ENCODE peak calls at places on chromosomes 1 and 21, in ten cellular contexts. I is osteoblast; B is fibroblast of lung; U is AG04450; R is ascending aorta; V is colonic mucosa; C is CD8-positive, alpha-beta T cell; Y is esophagus muscularis mucosa; A is adrenal gland; Q is uterus. T is an unnamed sample.

GRCh38 chr1:94862718-94863117 is 42.6 kb downstream of the SLC44A3 start:
- DNase-seq in Q (no peak), C (no peak), I (no peak), V (no peak), R (no peak), Y (no peak), U (no peak), B (no peak), A (no peak), T (no peak)

GRCh38 chr1:67053785-67054759 is at the start of gene SLC35D1:
- DNase-seq in R (peak; percentile 11), A (peak; percentile 69), C (peak; percentile 85), I (peak; percentile 92), Q (peak; percentile 61), V (peak; percentile 90), B (peak; percentile 63), U (no peak), Y (no peak), T (no peak)

GRCh38 chr1:66831529-66832239 is 30.6 kb upstream of the INSL5 start:
- DNase-seq in B (no peak), Y (no peak), R (no peak), A (no peak), I (no peak), V (no peak), U (no peak), C (no peak), Q (no peak), T (no peak)

GRCh38 chr1:239943761-239944160 is 147.9 kb upstream of the FMN2 start:
- DNase-seq in Y (peak; percentile 45), U (no peak), I (no peak), B (no peak), R (no peak), A (no peak), Q (no peak), V (no peak), C (no peak), T (no peak)

GRCh38 chr1:79161077-79161476 is 154.5 kb upstream of the ADGRL4 start:
- DNase-seq in Y (no peak), V (no peak), C (no peak), Q (no peak), I (no peak), A (no peak), R (no peak), B (peak; percentile 54), U (peak; percentile 23), T (no peak)

GRCh38 chr1:112575154-112575804 is 43.7 kb downstream of the ST7L start:
- DNase-seq in R (no peak), Q (no peak), U (peak; percentile 83), C (no peak), I (peak; percentile 47), V (no peak), A (peak; percentile 55), B (peak; percentile 97), Y (no peak), T (no peak)

GRCh38 chr1:209585672-209586071 is 2.2 kb downstream of the CAMK1G start:
- DNase-seq in Q (no peak), U (no peak), Y (no peak), R (no peak), C (no peak), A (peak; percentile 58), I (peak; percentile 60), B (peak; percentile 46), V (peak; percentile 23), T (no peak)

GRCh38 chr1:6261615-6261995 is 707 bp upstream of the GPR153 start:
- DNase-seq in U (no peak), R (no peak), V (no peak), C (no peak), Q (no peak), I (no peak), A (no peak), Y (no peak), B (no peak), T (no peak)

GRCh38 chr1:168627370-168627769 is 51.0 kb downstream of the XCL1 start:
- DNase-seq in Q (no peak), Y (no peak), A (no peak), R (no peak), U (no peak), C (no peak), V (no peak), B (no peak), I (no peak), T (peak; percentile 66)

GRCh38 chr1:1068374-1069060 is 5.6 kb downstream of the RNF223 start:
- DNase-seq in I (no peak), C (peak; percentile 76), A (no peak), U (no peak), R (no peak), B (no peak), Y (no peak), Q (no peak), V (peak; percentile 87), T (peak; percentile 52)

GRCh38 chr1:1066403-1067283 is 7.5 kb downstream of the RNF223 start:
- DNase-seq in V (no peak), C (peak; percentile 38), A (no peak), U (no peak), I (peak; percentile 98), Q (no peak), B (no peak), Y (no peak), R (no peak), T (no peak)

GRCh38 chr1:1069061-1069710 is 4.9 kb downstream of the RNF223 start:
- DNase-seq in Y (no peak), C (peak; percentile 89), R (no peak), V (peak; percentile 90), B (peak; percentile 42), U (no peak), I (peak; percentile 97), Q (peak; percentile 32), A (peak; percentile 70), T (peak; percentile 83)

GRCh38 chr1:1067284-1068076 is 6.6 kb downstream of the RNF223 start:
- DNase-seq in B (no peak), C (peak; percentile 24), V (no peak), U (no peak), A (no peak), R (no peak), Q (no peak), I (no peak), Y (no peak), T (no peak)

GRCh38 chr1:1068077-1068373 is 6.1 kb downstream of the RNF223 start:
- DNase-seq in B (no peak), R (no peak), V (no peak), Y (no peak), I (no peak), U (no peak), Q (no peak), C (peak; percentile 20), A (no peak), T (no peak)
- H3K4me3 ChIP-seq in B (no peak overlapping the region), R (no peak overlapping the region), V (peak overlapping the region; percentile 38), Y (peak overlapping the region; percentile 53), I (no peak overlapping the region), U (no peak overlapping the region), Q (no peak overlapping the region), C (peak overlapping the region; percentile 52), A (no peak overlapping the region), T (peak overlapping the region; percentile 83)

GRCh38 chr1:62783736-62784508 is at the start of gene ATG4C:
- DNase-seq in Q (peak; percentile 97), Y (peak; percentile 99), A (peak; percentile 97), B (peak; percentile 99), C (peak; percentile 96), R (peak; percentile 90), I (peak; percentile 95), V (peak; percentile 98), U (peak; percentile 94), T (peak; percentile 98)
- TF ChIP-seq CTCF in Q (no peak), Y (no peak), A (peak; percentile 18), B (no peak), C (no peak), R (no peak), I (no peak), V (peak; percentile 12), U (peak; percentile 1), T (no peak)

GRCh38 chr21:46295996-46296752 is 10.0 kb downstream of the YBEY start:
- DNase-seq in B (peak; percentile 76), Y (peak; percentile 97), I (peak; percentile 90), U (no peak), V (peak; percentile 76), A (peak; percentile 62), Q (peak; percentile 80), C (peak; percentile 53), R (no peak), T (no peak)

GRCh38 chr21:46299167-46299566 is 13.0 kb downstream of the YBEY start:
- DNase-seq in I (no peak), V (no peak), B (no peak), C (no peak), Y (no peak), R (no peak), U (no peak), Q (no peak), A (no peak), T (no peak)

GRCh38 chr21:46298083-46298412 is 11.9 kb downstream of the YBEY start:
- DNase-seq in V (no peak), R (no peak), A (no peak), U (no peak), Q (no peak), Y (no peak), I (no peak), B (peak; percentile 36), C (no peak), T (no peak)

GRCh38 chr21:46295177-46295711 is 9.1 kb downstream of the YBEY start:
- DNase-seq in I (peak; percentile 62), Y (no peak), C (no peak), V (no peak), R (no peak), A (no peak), B (peak; percentile 24), Q (no peak), U (peak; percentile 29), T (no peak)

GRCh38 chr21:46297311-46298082 is 11.4 kb downstream of the YBEY start:
- DNase-seq in R (no peak), U (no peak), I (peak; percentile 75), A (no peak), Y (no peak), Q (no peak), C (no peak), V (peak; percentile 34), B (peak; percentile 25), T (no peak)
- H3K4me3 ChIP-seq in R (peak overlapping the region; percentile 61), U (peak overlapping the region; percentile 32), I (peak overlapping the region; percentile 68), A (no peak overlapping the region), Y (peak overlapping the region; percentile 46), Q (peak overlapping the region; percentile 36), C (peak overlapping the region; percentile 45), V (peak overlapping the region; percentile 36), B (peak overlapping the region; percentile 41), T (no peak overlapping the region)

GRCh38 chr1:40722622-40723021 is 31.1 kb downstream of the NFYC start:
- DNase-seq in R (no peak), I (no peak), Q (no peak), Y (no peak), B (no peak), U (no peak), C (no peak), A (no peak), V (no peak), T (no peak)
- TF ChIP-seq CTCF in R (no peak), I (no peak), Q (no peak), Y (no peak), B (no peak), U (no peak), C (no peak), A (no peak), V (no peak), T (no peak)

GRCh38 chr1:13732971-13733667 is 33.1 kb downstream of the PRDM2 start:
- DNase-seq in A (no peak), R (no peak), C (peak; percentile 48), Q (no peak), Y (no peak), B (no peak), V (no peak), U (no peak), I (peak; percentile 44), T (no peak)
- H3K4me3 ChIP-seq in A (no peak overlapping the region), R (no peak overlapping the region), C (peak overlapping the region; percentile 21), Q (no peak overlapping the region), Y (no peak overlapping the region), B (no peak overlapping the region), V (no peak overlapping the region), U (no peak overlapping the region), I (no peak overlapping the region), T (no peak overlapping the region)

T was measured in LNCaP clone FGC.